ENCODE peak calls at places on chromosomes 13 and 19, in seven cellular contexts. M, C, J, H, U, K and Q are unnamed samples.

GRCh38 chr19:52007436-52007804 is 591 bp downstream of the ZNF615 start:
- DNase-seq in J (no peak), M (peak; percentile 5), H (peak; percentile 58), C (no peak), K (no peak), U (no peak), Q (peak; percentile 20)

GRCh38 chr19:36850646-36851442 is at the start of gene ZNF345:
- DNase-seq in M (peak; percentile 93), U (peak; percentile 91), J (peak; percentile 90), C (no peak), H (peak; percentile 93), K (peak; percentile 94), Q (peak; percentile 92)

GRCh38 chr19:45764947-45765346 is 4.1 kb downstream of the SIX5 start:
- DNase-seq in K (peak; percentile 64), M (no peak), H (no peak), C (peak; percentile 0), U (no peak), J (no peak), Q (no peak)

GRCh38 chr13:79678100-79678499 is 197.1 kb downstream of the NDFIP2 start:
- DNase-seq in M (peak; percentile 7), U (no peak), H (no peak), K (no peak), J (no peak), C (no peak), Q (no peak)

GRCh38 chr13:32538234-32538620 is 368 bp downstream of the N4BP2L2 start:
- DNase-seq in M (peak; percentile 41), H (no peak), C (no peak), J (peak; percentile 63), K (peak; percentile 62), U (no peak), Q (peak; percentile 34)

GRCh38 chr13:50916701-50917184 is 7.2 kb downstream of the RNASEH2B start:
- DNase-seq in J (no peak), C (no peak), K (peak; percentile 51), U (no peak), H (no peak), M (no peak), Q (no peak)

GRCh38 chr13:18951412-18951811 is 230.2 kb downstream of the TUBA3C start:
- DNase-seq in C (no peak), M (no peak), H (no peak), J (no peak), K (peak; percentile 25), U (no peak), Q (no peak)

GRCh38 chr13:47621931-47622330 is 379.1 kb downstream of the SUCLA2 start:
- DNase-seq in H (no peak), U (no peak), K (no peak), M (no peak), C (peak; percentile 37), J (no peak), Q (no peak)

GRCh38 chr13:27860743-27861142 is 59.1 kb upstream of the PDX1 start:
- DNase-seq in M (no peak), C (no peak), U (no peak), H (no peak), J (no peak), K (no peak), Q (no peak)

GRCh38 chr19:49506575-49507105 is 5.8 kb upstream of the FCGRT start:
- DNase-seq in U (no peak), M (no peak), H (peak; percentile 83), C (peak; percentile 87), K (peak; percentile 72), J (peak; percentile 76), Q (peak; percentile 62)

GRCh38 chr19:10800488-10800887 is 35.5 kb downstream of the TMED1 start:
- DNase-seq in C (no peak), K (no peak), U (no peak), J (no peak), M (no peak), H (no peak), Q (no peak)

GRCh38 chr13:105904034-105904742 is 631.3 kb downstream of the EFNB2 start:
- DNase-seq in K (no peak), H (no peak), C (peak; percentile 49), M (no peak), U (no peak), J (no peak), Q (no peak)

GRCh38 chr19:19224852-19225494 is 13.2 kb downstream of the NCAN start:
- DNase-seq in M (peak; percentile 47), U (no peak), C (peak; percentile 72), J (peak; percentile 75), H (peak; percentile 88), K (peak; percentile 71), Q (peak; percentile 80)

GRCh38 chr13:111013196-111013595 is 98.3 kb upstream of the ANKRD10 start:
- DNase-seq in J (no peak), C (no peak), K (no peak), M (no peak), U (no peak), H (no peak), Q (no peak)

GRCh38 chr13:71274923-71275593 is 591.9 kb downstream of the DACH1 start:
- DNase-seq in U (no peak), J (no peak), K (no peak), H (no peak), M (no peak), C (no peak), Q (no peak)

GRCh38 chr13:72622546-72622945 is 104.9 kb downstream of the MZT1 start:
- DNase-seq in H (no peak), M (no peak), K (no peak), J (no peak), U (no peak), C (no peak), Q (no peak)

GRCh38 chr19:5345895-5346386 is 5.3 kb upstream of the PTPRS start:
- DNase-seq in J (no peak), U (no peak), K (no peak), H (no peak), M (peak; percentile 39), C (no peak), Q (peak; percentile 43)

GRCh38 chr19:33988601-33989000 is 183.7 kb upstream of the LSM14A start:
- DNase-seq in U (no peak), H (no peak), M (peak; percentile 37), J (no peak), K (no peak), C (no peak), Q (no peak)

GRCh38 chr13:24460256-24460655 is 52.3 kb downstream of the PARP4 start:
- DNase-seq in C (no peak), J (no peak), U (no peak), H (no peak), K (no peak), M (no peak), Q (no peak)

GRCh38 chr19:18543814-18544475 is 572 bp upstream of the FKBP8 start:
- DNase-seq in C (peak; percentile 87), U (peak; percentile 48), J (peak; percentile 51), K (peak; percentile 79), M (peak; percentile 63), H (peak; percentile 62), Q (peak; percentile 68)

GRCh38 chr13:25881946-25882574 is 169.8 kb downstream of the SHISA2 start:
- DNase-seq in C (no peak), M (no peak), J (no peak), U (no peak), K (no peak), H (peak; percentile 70), Q (no peak)

GRCh38 chr19:56504581-56504980 is 3.1 kb upstream of the ZNF471 start:
- DNase-seq in K (no peak), M (no peak), J (no peak), C (no peak), U (no peak), H (no peak), Q (no peak)

GRCh38 chr13:91142572-91142971 is 204.9 kb upstream of the MIR17HG start:
- DNase-seq in U (no peak), M (peak; percentile 29), J (no peak), C (peak; percentile 70), K (no peak), H (no peak), Q (no peak)

GRCh38 chr19:15195381-15195964 is 5.3 kb downstream of the NOTCH3 start:
- DNase-seq in M (peak; percentile 58), K (peak; percentile 88), U (no peak), C (peak; percentile 39), H (peak; percentile 85), J (peak; percentile 56), Q (peak; percentile 82)

GRCh38 chr13:19618925-19619324 is 14.5 kb upstream of the MPHOSPH8 start:
- DNase-seq in C (peak; percentile 86), K (no peak), J (no peak), U (no peak), M (peak; percentile 43), H (peak; percentile 52), Q (peak; percentile 64)

GRCh38 chr19:45321848-45322247 is 827 bp downstream of the CKM start:
- DNase-seq in U (no peak), M (no peak), H (no peak), J (no peak), C (no peak), K (no peak), Q (no peak)

GRCh38 chr19:36245210-36246005 is 30.5 kb downstream of the ZNF146 start:
- DNase-seq in K (no peak), H (peak; percentile 81), C (no peak), M (no peak), U (peak; percentile 82), J (no peak), Q (peak; percentile 32)

GRCh38 chr13:24083722-24084421 is 76.6 kb upstream of the SPATA13 start:
- DNase-seq in H (peak; percentile 57), U (no peak), K (no peak), M (no peak), J (no peak), C (no peak), Q (no peak)

GRCh38 chr13:44744880-44745633 is 168.9 kb upstream of the TSC22D1 start:
- DNase-seq in U (no peak), J (no peak), M (no peak), K (no peak), C (no peak), H (no peak), Q (no peak)

GRCh38 chr13:37475966-37476365 is 122.6 kb downstream of the POSTN start:
- DNase-seq in H (no peak), J (no peak), M (peak; percentile 47), K (no peak), C (no peak), U (no peak), Q (no peak)

GRCh38 chr13:40589285-40590109 is 76.9 kb downstream of the FOXO1 start:
- DNase-seq in J (no peak), K (peak; percentile 55), H (no peak), U (no peak), M (peak; percentile 65), C (no peak), Q (peak; percentile 55)

GRCh38 chr13:51534075-51534817 is 50.0 kb upstream of the WDFY2 start:
- DNase-seq in J (peak; percentile 31), M (no peak), H (no peak), K (peak; percentile 65), U (no peak), C (peak; percentile 26), Q (no peak)

GRCh38 chr13:108932206-108932605 is 302.8 kb downstream of the MYO16 start:
- DNase-seq in M (peak; percentile 8), U (no peak), K (no peak), J (no peak), C (no peak), H (no peak), Q (no peak)

GRCh38 chr19:5536337-5536894 is 31.3 kb downstream of the TINCR start:
- DNase-seq in C (peak; percentile 3), J (peak; percentile 84), K (peak; percentile 61), M (peak; percentile 21), U (no peak), H (peak; percentile 93), Q (peak; percentile 49)

GRCh38 chr13:52053460-52053859 is 29.0 kb downstream of the UTP14C start:
- DNase-seq in J (no peak), U (no peak), M (peak; percentile 66), H (no peak), K (no peak), C (no peak), Q (peak; percentile 15)

GRCh38 chr13:113876341-113877148 is 12.7 kb upstream of the GAS6 start:
- DNase-seq in U (no peak), H (peak; percentile 18), J (no peak), C (no peak), M (no peak), K (no peak), Q (no peak)

GRCh38 chr19:39415111-39416046 is 2.9 kb downstream of the PLEKHG2 start:
- DNase-seq in U (no peak), C (no peak), M (no peak), H (no peak), J (no peak), K (no peak), Q (no peak)

GRCh38 chr19:7471696-7472620 is 16.9 kb downstream of the PEX11G start:
- DNase-seq in H (no peak), J (no peak), C (no peak), M (no peak), K (no peak), U (no peak), Q (no peak)